ENCODE peak calls at places on chromosomes 13 and 19, in seven cellular contexts. One of them, this sample, is unnamed.

GRCh38 chr13:104315606-104316005 is 1249.4 kb upstream of the SLC10A2 start:
- DNase-seq in GM23248: peak; percentile 11
- DNase-seq in fibroblast of lung: peak; percentile 99
- DNase-seq in GM10248: no peak
- DNase-seq in ovary: no peak
- DNase-seq in stimulated activated CD4-positive, alpha-beta T cell treated with anti-CD3 and anti-CD28 coated beads, Interleukin-1b, Interleukin-23, amount 100 ng/mL, for 1 hour: no peak
- DNase-seq in C1 segment of cervical spinal cord: no peak
- DNase-seq in this sample: no peak

GRCh38 chr19:50798943-50799851 is 9.0 kb downstream of the ACP4 start:
- DNase-seq in GM23248: no peak
- DNase-seq in GM10248: no peak
- DNase-seq in C1 segment of cervical spinal cord: no peak
- DNase-seq in stimulated activated CD4-positive, alpha-beta T cell treated with anti-CD3 and anti-CD28 coated beads, Interleukin-1b, Interleukin-23, amount 100 ng/mL, for 1 hour: no peak
- DNase-seq in fibroblast of lung: no peak
- DNase-seq in ovary: no peak
- DNase-seq in this sample: no peak

GRCh38 chr19:13023666-13024065 is 28.4 kb downstream of the NFIX start:
- DNase-seq in fibroblast of lung: peak; percentile 53
- DNase-seq in ovary: no peak
- DNase-seq in GM23248: peak; percentile 53
- DNase-seq in C1 segment of cervical spinal cord: no peak
- DNase-seq in stimulated activated CD4-positive, alpha-beta T cell treated with anti-CD3 and anti-CD28 coated beads, Interleukin-1b, Interleukin-23, amount 100 ng/mL, for 1 hour: no peak
- DNase-seq in GM10248: no peak
- DNase-seq in this sample: no peak

GRCh38 chr13:42041684-42042035 is 6.8 kb upstream of the DGKH start:
- DNase-seq in ovary: peak; percentile 64
- DNase-seq in C1 segment of cervical spinal cord: peak; percentile 38
- DNase-seq in GM10248: peak; percentile 64
- DNase-seq in fibroblast of lung: peak; percentile 59
- DNase-seq in stimulated activated CD4-positive, alpha-beta T cell treated with anti-CD3 and anti-CD28 coated beads, Interleukin-1b, Interleukin-23, amount 100 ng/mL, for 1 hour: no peak
- DNase-seq in GM23248: peak; percentile 89
- DNase-seq in this sample: no peak

GRCh38 chr13:28037399-28037798 is 48.9 kb upstream of the URAD start:
- DNase-seq in GM10248: no peak
- DNase-seq in fibroblast of lung: no peak
- DNase-seq in C1 segment of cervical spinal cord: no peak
- DNase-seq in ovary: no peak
- DNase-seq in stimulated activated CD4-positive, alpha-beta T cell treated with anti-CD3 and anti-CD28 coated beads, Interleukin-1b, Interleukin-23, amount 100 ng/mL, for 1 hour: no peak
- DNase-seq in GM23248: peak; percentile 61
- DNase-seq in this sample: no peak

GRCh38 chr13:28530729-28531194 is 35.8 kb upstream of the FLT1 start:
- DNase-seq in GM10248: no peak
- DNase-seq in fibroblast of lung: no peak
- DNase-seq in GM23248: peak; percentile 49
- DNase-seq in ovary: no peak
- DNase-seq in stimulated activated CD4-positive, alpha-beta T cell treated with anti-CD3 and anti-CD28 coated beads, Interleukin-1b, Interleukin-23, amount 100 ng/mL, for 1 hour: no peak
- DNase-seq in C1 segment of cervical spinal cord: no peak
- DNase-seq in this sample: no peak

GRCh38 chr19:37309834-37310575 is 60.9 kb upstream of the ZNF527 start:
- DNase-seq in ovary: no peak
- DNase-seq in GM10248: no peak
- DNase-seq in stimulated activated CD4-positive, alpha-beta T cell treated with anti-CD3 and anti-CD28 coated beads, Interleukin-1b, Interleukin-23, amount 100 ng/mL, for 1 hour: no peak
- DNase-seq in GM23248: no peak
- DNase-seq in fibroblast of lung: no peak
- DNase-seq in C1 segment of cervical spinal cord: no peak
- DNase-seq in this sample: no peak

GRCh38 chr13:99496322-99497142 is 4.7 kb upstream of the TM9SF2 start:
- DNase-seq in C1 segment of cervical spinal cord: peak; percentile 26
- DNase-seq in ovary: peak; percentile 31
- DNase-seq in fibroblast of lung: peak; percentile 28
- DNase-seq in GM23248: peak; percentile 85
- DNase-seq in GM10248: no peak
- DNase-seq in stimulated activated CD4-positive, alpha-beta T cell treated with anti-CD3 and anti-CD28 coated beads, Interleukin-1b, Interleukin-23, amount 100 ng/mL, for 1 hour: peak; percentile 32
- DNase-seq in this sample: peak; percentile 6

GRCh38 chr19:3362217-3362907 is 4.0 kb upstream of the NFIC start:
- DNase-seq in GM10248: no peak
- DNase-seq in stimulated activated CD4-positive, alpha-beta T cell treated with anti-CD3 and anti-CD28 coated beads, Interleukin-1b, Interleukin-23, amount 100 ng/mL, for 1 hour: no peak
- DNase-seq in GM23248: no peak
- DNase-seq in fibroblast of lung: no peak
- DNase-seq in C1 segment of cervical spinal cord: no peak
- DNase-seq in ovary: no peak
- DNase-seq in this sample: no peak

GRCh38 chr19:1538978-1539377 is 15.1 kb downstream of the PLK5 start:
- DNase-seq in fibroblast of lung: no peak
- DNase-seq in GM23248: no peak
- DNase-seq in ovary: peak; percentile 62
- DNase-seq in GM10248: no peak
- DNase-seq in stimulated activated CD4-positive, alpha-beta T cell treated with anti-CD3 and anti-CD28 coated beads, Interleukin-1b, Interleukin-23, amount 100 ng/mL, for 1 hour: no peak
- DNase-seq in C1 segment of cervical spinal cord: no peak
- DNase-seq in this sample: no peak

GRCh38 chr19:39557791-39558622 is 18.0 kb upstream of the EID2 start:
- DNase-seq in fibroblast of lung: no peak
- DNase-seq in C1 segment of cervical spinal cord: no peak
- DNase-seq in ovary: no peak
- DNase-seq in stimulated activated CD4-positive, alpha-beta T cell treated with anti-CD3 and anti-CD28 coated beads, Interleukin-1b, Interleukin-23, amount 100 ng/mL, for 1 hour: no peak
- DNase-seq in GM10248: peak; percentile 38
- DNase-seq in GM23248: no peak
- DNase-seq in this sample: no peak

GRCh38 chr13:29503041-29503837 is 92.2 kb downstream of the SLC7A1 start:
- DNase-seq in C1 segment of cervical spinal cord: no peak
- DNase-seq in GM10248: no peak
- DNase-seq in ovary: no peak
- DNase-seq in fibroblast of lung: peak; percentile 43
- DNase-seq in stimulated activated CD4-positive, alpha-beta T cell treated with anti-CD3 and anti-CD28 coated beads, Interleukin-1b, Interleukin-23, amount 100 ng/mL, for 1 hour: no peak
- DNase-seq in GM23248: no peak
- DNase-seq in this sample: no peak

GRCh38 chr13:113890758-113891480 is 27.0 kb upstream of the GAS6 start:
- DNase-seq in ovary: no peak
- DNase-seq in C1 segment of cervical spinal cord: no peak
- DNase-seq in GM10248: no peak
- DNase-seq in stimulated activated CD4-positive, alpha-beta T cell treated with anti-CD3 and anti-CD28 coated beads, Interleukin-1b, Interleukin-23, amount 100 ng/mL, for 1 hour: no peak
- DNase-seq in GM23248: no peak
- DNase-seq in fibroblast of lung: no peak
- DNase-seq in this sample: no peak